ENCODE peak calls at places on chromosomes 2 and 18, in seven cellular contexts. Z is neural progenitor cell, R is GM23248, W is hepatocyte, M is K562, O is endothelial cell of umbilical vein, I is GM23338. J is an unnamed sample. For H3K79me2, the result is how much of the 10 kb centered on the place peaks cover.

GRCh38 chr2:16039055-16039454 is 98.7 kb downstream of the MYCN start:
- DNase-seq in Z (no peak), O (no peak), W (no peak), R (no peak), I (no peak), M (no peak), J (no peak)

GRCh38 chr18:79970419-79971133 is 6.1 kb downstream of the HSBP1L1 start:
- DNase-seq in Z (no peak), O (no peak), W (no peak), I (no peak), R (no peak), M (no peak), J (no peak)

GRCh38 chr2:219542931-219543595 is 546 bp downstream of the CHPF start:
- DNase-seq in W (peak), O (peak), I (peak), Z (peak), R (peak), M (peak), J (peak)

GRCh38 chr2:108640731-108641130 is 78.6 kb upstream of the RANBP2 start:
- DNase-seq in I (no peak), W (no peak), M (no peak), R (peak), Z (no peak), O (peak), J (no peak)

GRCh38 chr2:174477772-174478171 is 9.1 kb downstream of the GPR155 start:
- DNase-seq in Z (no peak), M (no peak), R (no peak), O (no peak), I (no peak), W (no peak), J (no peak)

GRCh38 chr2:9311488-9311887 is 104.9 kb downstream of the ASAP2 start:
- DNase-seq in O (no peak), R (peak), I (no peak), M (no peak), W (no peak), Z (no peak), J (no peak)

GRCh38 chr18:8949206-8949605 is 153.3 kb upstream of the NDUFV2 start:
- DNase-seq in W (no peak), Z (no peak), M (no peak), R (peak), I (no peak), O (no peak), J (no peak)

GRCh38 chr18:28459587-28459986 is 282.7 kb upstream of the CDH2 start:
- DNase-seq in Z (no peak), R (peak), M (no peak), W (peak), I (no peak), O (no peak), J (no peak)

GRCh38 chr2:11657646-11658045 is 12.3 kb downstream of the NTSR2 start:
- DNase-seq in M (no peak), O (no peak), I (no peak), Z (no peak), R (no peak), W (no peak), J (no peak)

GRCh38 chr18:10140928-10141327 is 227.1 kb downstream of the VAPA start:
- DNase-seq in R (peak), O (no peak), I (no peak), M (no peak), Z (no peak), W (peak), J (peak)

GRCh38 chr2:943461-943797 is 7.2 kb upstream of the SNTG2 start:
- DNase-seq in Z (no peak), I (no peak), W (no peak), M (no peak), R (no peak), O (no peak), J (no peak)

GRCh38 chr2:61714210-61714609 is 139.7 kb downstream of the FAM161A start:
- DNase-seq in W (no peak), R (no peak), M (no peak), I (no peak), Z (no peak), O (no peak), J (no peak)

GRCh38 chr2:101196220-101196661 is 45.1 kb upstream of the TBC1D8 start:
- DNase-seq in M (no peak), W (no peak), R (no peak), I (no peak), O (no peak), Z (no peak), J (no peak)

GRCh38 chr2:217610411-217610814 is 392.4 kb downstream of the TNS1 start:
- DNase-seq in R (no peak), O (no peak), M (no peak), I (no peak), W (peak), Z (no peak), J (peak)

GRCh38 chr2:59490192-59490591 is 1063.3 kb downstream of the BCL11A start:
- DNase-seq in Z (no peak), R (no peak), M (no peak), I (no peak), W (no peak), O (no peak), J (no peak)

GRCh38 chr2:71925268-71926097 is 222.2 kb downstream of the CYP26B1 start:
- DNase-seq in W (peak), M (peak), O (no peak), I (no peak), R (peak), Z (no peak), J (no peak)

GRCh38 chr2:17036343-17036742 is 370.7 kb upstream of the CYRIA start:
- DNase-seq in R (no peak), I (no peak), O (no peak), M (no peak), W (no peak), Z (no peak), J (no peak)

GRCh38 chr2:238897911-238898311 is 50.0 kb downstream of the TWIST2 start:
- DNase-seq in M (no peak), W (no peak), I (no peak), Z (no peak), R (no peak), O (no peak), J (no peak)

GRCh38 chr2:71224935-71225334 is 2.0 kb downstream of the PAIP2B start:
- DNase-seq in W (no peak), R (no peak), I (no peak), M (no peak), Z (no peak), O (no peak), J (no peak)

GRCh38 chr18:79682896-79683625 is 3.5 kb downstream of the CTDP1 start:
- DNase-seq in W (no peak), Z (no peak), I (no peak), R (no peak), O (no peak), M (no peak), J (no peak)

GRCh38 chr18:5285326-5285725 is 10.2 kb downstream of the ZBTB14 start:
- DNase-seq in I (no peak), Z (no peak), W (no peak), M (no peak), R (no peak), O (no peak), J (no peak)

GRCh38 chr2:187580462-187581124 is 26.4 kb upstream of the TFPI start:
- DNase-seq in I (peak), O (peak), W (peak), R (peak), Z (peak), M (peak), J (peak)

GRCh38 chr2:9144617-9145016 is 62.0 kb upstream of the ASAP2 start:
- DNase-seq in W (no peak), I (no peak), M (no peak), O (no peak), R (no peak), Z (no peak), J (no peak)

GRCh38 chr2:600542-601386 is 76.4 kb downstream of the TMEM18 start:
- DNase-seq in R (no peak), I (no peak), W (no peak), M (peak), Z (no peak), O (no peak), J (no peak)

GRCh38 chr2:85978883-85979780 is 90.3 kb upstream of the ST3GAL5 start:
- DNase-seq in R (peak), I (no peak), M (no peak), O (no peak), Z (no peak), W (no peak), J (no peak)

GRCh38 chr2:36376992-36377738 is 21.6 kb downstream of the CRIM1 start:
- DNase-seq in R (peak), O (peak), W (no peak), M (no peak), Z (no peak), I (peak), J (no peak)

GRCh38 chr2:128489580-128490273 is 171.1 kb upstream of the HS6ST1 start:
- DNase-seq in R (no peak), M (no peak), Z (no peak), W (no peak), I (peak), O (no peak), J (no peak)

GRCh38 chr2:6959751-6960150 is 42.5 kb downstream of the RNF144A start:
- DNase-seq in O (no peak), I (no peak), Z (no peak), W (no peak), R (no peak), M (no peak), J (no peak)

GRCh38 chr2:201966691-201967388 is 66.8 kb upstream of the FZD7 start:
- DNase-seq in M (no peak), I (peak), R (no peak), Z (no peak), W (no peak), O (no peak), J (no peak)

GRCh38 chr2:217623513-217623912 is 379.3 kb downstream of the TNS1 start:
- DNase-seq in I (no peak), O (no peak), R (no peak), W (no peak), M (no peak), Z (no peak), J (no peak)

GRCh38 chr2:73264332-73264606 is 20.0 kb downstream of the FBXO41 start:
- DNase-seq in Z (no peak), O (no peak), W (no peak), I (no peak), R (no peak), M (no peak), J (no peak)

GRCh38 chr18:35507192-35507591 is 9.4 kb upstream of the INO80C start:
- DNase-seq in M (no peak), W (no peak), Z (no peak), I (no peak), O (no peak), R (no peak), J (no peak)

GRCh38 chr2:134181219-134181618 is 72.7 kb upstream of the MGAT5 start:
- DNase-seq in O (no peak), W (no peak), M (no peak), I (no peak), R (no peak), Z (no peak), J (peak)

GRCh38 chr2:7118606-7119503 is 201.6 kb downstream of the RNF144A start:
- DNase-seq in W (peak), Z (peak), O (no peak), I (peak), R (peak), M (no peak), J (no peak)

GRCh38 chr2:237389831-237390230 is 24.1 kb downstream of the COL6A3 start:
- DNase-seq in M (no peak), Z (no peak), R (no peak), I (no peak), O (no peak), W (no peak), J (no peak)

GRCh38 chr2:18445412-18446320 is 114.8 kb downstream of the RDH14 start:
- DNase-seq in O (no peak), M (no peak), R (peak), I (no peak), Z (no peak), W (no peak), J (no peak)

GRCh38 chr2:216696751-216697560 is 1.6 kb upstream of the IGFBP5 start:
- DNase-seq in Z (peak), I (peak), R (peak), O (peak), M (no peak), W (peak), J (peak)

GRCh38 chr2:31420936-31421335 is 6.4 kb upstream of the XDH start:
- DNase-seq in M (no peak), O (no peak), Z (no peak), R (peak), W (no peak), I (no peak), J (no peak)

GRCh38 chr2:166653185-166653813 is 159.2 kb upstream of the SCN7A start:
- DNase-seq in W (no peak), M (no peak), Z (no peak), I (no peak), R (no peak), O (peak), J (no peak)

DNA sequence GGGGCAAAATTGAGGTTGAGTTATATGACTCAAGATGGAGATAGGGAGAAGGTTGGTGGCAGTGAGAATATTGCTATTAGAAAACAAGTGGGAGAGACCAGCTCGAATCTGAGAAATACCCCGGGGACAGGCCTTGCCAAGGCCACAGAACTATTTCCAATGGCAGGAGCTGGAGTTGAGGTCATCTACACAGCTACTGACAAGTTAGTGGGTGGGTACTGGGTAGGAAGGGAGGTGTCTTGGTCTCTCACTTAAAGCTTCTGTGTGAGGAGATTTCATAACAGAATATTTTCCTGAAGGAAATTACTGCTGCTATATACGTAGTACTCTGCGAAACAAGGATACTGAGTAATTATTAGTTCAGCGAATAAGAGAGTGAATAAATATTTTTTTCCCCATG is 69.4 kb upstream of the ITPRID2 start:
- DNase-seq in W (no peak), O (no peak), M (no peak), R (no peak), I (no peak), Z (no peak), J (no peak)
- TF ChIP-seq EZH2 in W (no peak), O (no peak), M (no peak), R (no peak), I (no peak), Z (no peak), J (no peak)

GRCh38 chr2:191318729-191319078 is 73.5 kb downstream of the MYO1B start:
- DNase-seq in R (peak), W (peak), I (peak), O (no peak), M (no peak), Z (peak), J (no peak)

GRCh38 chr2:191320881-191321280 is 75.7 kb downstream of the MYO1B start:
- DNase-seq in W (no peak), O (no peak), Z (no peak), I (no peak), R (peak), M (no peak), J (no peak)

GRCh38 chr2:191321861-191322662 is 76.9 kb downstream of the MYO1B start:
- DNase-seq in O (peak), Z (peak), R (peak), W (no peak), M (no peak), I (peak), J (peak)

GRCh38 chr2:191318037-191318728 is 73.0 kb downstream of the MYO1B start:
- DNase-seq in O (peak), M (no peak), I (no peak), W (no peak), Z (no peak), R (peak), J (no peak)

DNA sequence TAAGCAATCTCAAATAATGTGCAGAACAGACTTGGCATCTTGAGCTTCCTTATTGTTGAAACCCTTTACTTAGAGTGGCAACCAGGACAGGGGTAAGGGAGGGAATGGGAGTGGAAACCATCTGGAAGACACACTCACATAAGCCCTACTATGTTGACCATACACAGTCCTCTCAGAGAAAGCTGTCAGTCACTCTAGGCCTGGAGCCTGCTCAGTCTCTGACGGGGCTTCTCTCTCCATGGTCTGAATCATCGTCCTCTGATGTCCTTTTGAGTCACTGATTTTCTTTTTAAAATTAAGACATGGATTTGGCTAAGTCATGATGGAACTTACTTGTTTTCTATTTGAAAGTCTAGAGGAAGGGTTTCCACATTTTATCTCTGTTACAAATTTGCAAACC is 74.0 kb downstream of the MYO1B start:
- DNase-seq in O (no peak), R (peak), Z (no peak), I (no peak), M (no peak), W (no peak), J (no peak)
- H3K79me2 ChIP-seq in O (under half), R (half or more), Z (half or more), I (half or more), M (under half), W (half or more), J (under half)

GRCh38 chr2:119086327-119086726 is 72.2 kb downstream of the C1QL2 start:
- DNase-seq in O (no peak), I (no peak), R (no peak), M (no peak), W (peak), Z (no peak), J (no peak)
- H3K27ac ChIP-seq in O (no peak), I (no peak), R (no peak), M (no peak), W (peak), Z (no peak), J (no peak)

DNA sequence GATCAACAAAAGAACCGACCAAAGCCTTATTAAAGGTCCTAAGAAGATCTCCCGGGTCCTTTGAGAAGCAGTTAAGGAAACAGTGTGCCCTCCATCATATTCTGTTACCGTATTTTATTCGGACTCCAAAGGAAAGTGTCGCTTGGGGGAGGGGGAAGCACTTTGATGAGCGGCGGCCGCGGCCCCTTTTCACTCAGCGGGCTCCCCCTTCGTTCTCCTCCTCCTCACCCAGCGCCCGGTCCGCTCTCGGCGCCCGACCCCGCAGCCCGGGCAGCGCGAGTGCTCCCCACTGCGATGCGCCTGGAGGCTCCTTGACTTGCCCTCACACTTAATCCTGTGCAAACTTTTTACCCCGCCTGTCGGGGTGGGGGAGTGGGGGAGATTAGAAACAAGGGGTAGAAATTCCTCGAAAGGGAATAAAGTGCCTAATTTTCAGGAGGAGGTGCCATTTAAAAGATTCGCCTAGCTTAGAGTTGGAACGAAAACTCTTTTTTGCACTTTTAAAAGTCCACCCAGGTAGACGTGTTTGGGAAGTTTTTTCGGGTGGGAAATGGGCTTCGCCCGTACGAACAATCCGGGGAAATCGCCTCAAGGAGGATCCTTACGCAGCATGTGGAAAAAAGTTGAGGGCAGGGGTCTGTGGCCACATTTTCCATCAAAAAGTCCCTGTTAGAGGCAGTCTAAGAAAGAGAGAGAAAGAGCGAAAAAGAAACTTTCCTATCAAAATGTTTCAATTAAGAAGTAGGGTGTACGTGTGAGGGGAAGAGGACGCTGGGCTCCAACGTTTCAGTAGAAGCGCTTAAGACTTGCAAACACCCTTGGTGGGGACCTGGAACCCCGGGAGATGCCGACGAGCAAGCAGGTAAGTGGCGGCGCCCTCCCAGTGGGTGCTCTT is 1.1 kb upstream of the OTX1 start:
- DNase-seq in M (no peak), I (peak), R (peak), W (peak), O (peak), Z (peak), J (no peak)
- TF ChIP-seq EZH2 in M (no peak), I (peak), R (no peak), W (peak), O (peak), Z (peak), J (no peak)

GRCh38 chr2:105801961-105802360 is 57.2 kb downstream of the NCK2 start:
- DNase-seq in W (no peak), O (no peak), Z (no peak), I (no peak), R (no peak), M (no peak), J (no peak)

GRCh38 chr2:105803337-105803736 is 58.6 kb downstream of the NCK2 start:
- DNase-seq in O (no peak), Z (no peak), M (no peak), I (no peak), W (no peak), R (no peak), J (no peak)

GRCh38 chr2:105802587-105802986 is 57.9 kb downstream of the NCK2 start:
- DNase-seq in Z (no peak), R (no peak), W (no peak), O (no peak), M (no peak), I (no peak), J (peak)

GRCh38 chr2:105800036-105800755 is 55.5 kb downstream of the NCK2 start:
- DNase-seq in M (no peak), W (peak), Z (no peak), I (no peak), O (peak), R (peak), J (no peak)

GRCh38 chr2:105800953-105801635 is 56.4 kb downstream of the NCK2 start:
- DNase-seq in O (no peak), Z (no peak), I (no peak), M (no peak), W (no peak), R (no peak), J (no peak)
- H3K79me2 ChIP-seq in O (half or more), Z (half or more), I (half or more), M (under half), W (half or more), R (half or more), J (half or more)

GRCh38 chr2:121504316-121504715 is 26.4 kb upstream of the RNU4ATAC start:
- DNase-seq in W (no peak), M (no peak), R (no peak), O (no peak), Z (no peak), I (no peak), J (no peak)
- H3K27ac ChIP-seq in W (no peak), M (no peak), R (peak), O (no peak), Z (no peak), I (no peak), J (no peak)

DNA sequence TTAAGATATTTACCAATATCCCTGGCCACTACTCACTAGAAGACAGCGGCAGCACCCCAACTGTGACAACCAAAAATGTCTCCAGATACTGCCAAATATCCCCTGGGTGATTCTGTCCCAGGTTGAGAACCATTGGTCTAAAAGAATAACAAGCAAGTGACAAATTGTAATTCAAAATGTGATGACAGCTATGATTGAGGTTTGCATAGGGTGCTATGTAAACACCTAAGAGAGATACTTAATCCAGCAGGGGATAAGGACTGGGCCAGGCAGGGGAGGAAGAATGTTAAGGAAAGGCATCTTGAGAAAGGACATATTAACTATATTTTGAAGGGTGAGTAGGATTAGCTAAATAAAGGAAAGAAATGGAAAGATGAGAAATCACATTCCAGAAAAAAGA is 38.0 kb upstream of the ENOSF1 start:
- DNase-seq in R (no peak), O (no peak), M (no peak), Z (no peak), W (no peak), I (no peak), J (no peak)
- TF ChIP-seq EZH2 in R (no peak), O (no peak), M (no peak), Z (no peak), W (no peak), I (no peak), J (no peak)

J was measured in MM.1S.